ENCODE peak calls at places on chromosomes 6 and 20, in eight cellular contexts. One of them, this sample, is unnamed.

GRCh38 chr20:44863661-44864060 is 21.8 kb upstream of the YWHAB start:
- DNase-seq in astrocyte: no peak
- DNase-seq in heart right ventricle: no peak
- DNase-seq in bronchial epithelial cell: no peak
- DNase-seq in tibial artery: no peak
- DNase-seq in psoas muscle: no peak
- DNase-seq in left ventricle myocardium inferior: no peak
- DNase-seq in mucosa of descending colon: no peak
- DNase-seq in this sample: no peak

GRCh38 chr20:61978491-61978890 is 87.2 kb downstream of the TAF4 start:
- DNase-seq in astrocyte: no peak
- DNase-seq in heart right ventricle: no peak
- DNase-seq in bronchial epithelial cell: no peak
- DNase-seq in tibial artery: no peak
- DNase-seq in psoas muscle: no peak
- DNase-seq in left ventricle myocardium inferior: no peak
- DNase-seq in mucosa of descending colon: no peak
- DNase-seq in this sample: no peak

GRCh38 chr6:86192123-86192522 is 549.4 kb upstream of the SYNCRIP start:
- DNase-seq in astrocyte: no peak
- DNase-seq in heart right ventricle: no peak
- DNase-seq in bronchial epithelial cell: peak; percentile 31
- DNase-seq in tibial artery: no peak
- DNase-seq in psoas muscle: no peak
- DNase-seq in left ventricle myocardium inferior: no peak
- DNase-seq in mucosa of descending colon: no peak
- DNase-seq in this sample: no peak

GRCh38 chr6:88295663-88296062 is 129.5 kb upstream of the CNR1 start:
- DNase-seq in astrocyte: no peak
- DNase-seq in heart right ventricle: no peak
- DNase-seq in bronchial epithelial cell: no peak
- DNase-seq in tibial artery: no peak
- DNase-seq in psoas muscle: no peak
- DNase-seq in left ventricle myocardium inferior: no peak
- DNase-seq in mucosa of descending colon: no peak
- DNase-seq in this sample: no peak

GRCh38 chr6:106102034-106102433 is 15.9 kb downstream of the PRDM1 start:
- DNase-seq in astrocyte: no peak
- DNase-seq in heart right ventricle: no peak
- DNase-seq in bronchial epithelial cell: no peak
- DNase-seq in tibial artery: no peak
- DNase-seq in psoas muscle: no peak
- DNase-seq in left ventricle myocardium inferior: no peak
- DNase-seq in mucosa of descending colon: no peak
- DNase-seq in this sample: no peak

GRCh38 chr6:96923871-96924493 is 546 bp upstream of the KLHL32 start:
- DNase-seq in astrocyte: no peak
- DNase-seq in heart right ventricle: no peak
- DNase-seq in bronchial epithelial cell: no peak
- DNase-seq in tibial artery: no peak
- DNase-seq in psoas muscle: no peak
- DNase-seq in left ventricle myocardium inferior: no peak
- DNase-seq in mucosa of descending colon: no peak
- DNase-seq in this sample: no peak

GRCh38 chr6:33851959-33852358 is 48.2 kb upstream of the MLN start:
- DNase-seq in astrocyte: no peak
- DNase-seq in heart right ventricle: no peak
- DNase-seq in bronchial epithelial cell: peak; percentile 18
- DNase-seq in tibial artery: no peak
- DNase-seq in psoas muscle: no peak
- DNase-seq in left ventricle myocardium inferior: no peak
- DNase-seq in mucosa of descending colon: no peak
- DNase-seq in this sample: no peak

GRCh38 chr6:37514840-37515239 is 15.1 kb upstream of the CCDC167 start:
- DNase-seq in astrocyte: no peak
- DNase-seq in heart right ventricle: no peak
- DNase-seq in bronchial epithelial cell: no peak
- DNase-seq in tibial artery: no peak
- DNase-seq in psoas muscle: no peak
- DNase-seq in left ventricle myocardium inferior: no peak
- DNase-seq in mucosa of descending colon: no peak
- DNase-seq in this sample: no peak

GRCh38 chr20:50027611-50028105 is 44.9 kb downstream of the SNAI1 start:
- DNase-seq in astrocyte: peak; percentile 90
- DNase-seq in heart right ventricle: peak; percentile 84
- DNase-seq in bronchial epithelial cell: peak; percentile 59
- DNase-seq in tibial artery: peak; percentile 75
- DNase-seq in psoas muscle: peak; percentile 65
- DNase-seq in left ventricle myocardium inferior: peak; percentile 71
- DNase-seq in mucosa of descending colon: peak; percentile 74
- DNase-seq in this sample: peak; percentile 53

GRCh38 chr6:122719176-122719575 is 60.3 kb upstream of the FABP7 start:
- DNase-seq in astrocyte: no peak
- DNase-seq in heart right ventricle: no peak
- DNase-seq in bronchial epithelial cell: no peak
- DNase-seq in tibial artery: no peak
- DNase-seq in psoas muscle: no peak
- DNase-seq in left ventricle myocardium inferior: no peak
- DNase-seq in mucosa of descending colon: no peak
- DNase-seq in this sample: no peak

GRCh38 chr6:144909753-144910280 is 624.7 kb downstream of the UTRN start:
- DNase-seq in astrocyte: peak; percentile 34
- DNase-seq in heart right ventricle: no peak
- DNase-seq in bronchial epithelial cell: peak; percentile 39
- DNase-seq in tibial artery: no peak
- DNase-seq in psoas muscle: no peak
- DNase-seq in left ventricle myocardium inferior: no peak
- DNase-seq in mucosa of descending colon: no peak
- DNase-seq in this sample: no peak

GRCh38 chr6:81401970-81402690 is 350.4 kb downstream of the TENT5A start:
- DNase-seq in astrocyte: peak; percentile 87
- DNase-seq in heart right ventricle: no peak
- DNase-seq in bronchial epithelial cell: no peak
- DNase-seq in tibial artery: no peak
- DNase-seq in psoas muscle: no peak
- DNase-seq in left ventricle myocardium inferior: no peak
- DNase-seq in mucosa of descending colon: no peak
- DNase-seq in this sample: no peak

GRCh38 chr6:3841711-3842565 is 7.2 kb upstream of the FAM50B start:
- DNase-seq in astrocyte: peak; percentile 79
- DNase-seq in heart right ventricle: no peak
- DNase-seq in bronchial epithelial cell: peak; percentile 78
- DNase-seq in tibial artery: no peak
- DNase-seq in psoas muscle: peak; percentile 72
- DNase-seq in left ventricle myocardium inferior: no peak
- DNase-seq in mucosa of descending colon: no peak
- DNase-seq in this sample: no peak

GRCh38 chr6:26141378-26141901 is 54.2 kb downstream of the HFE start:
- DNase-seq in astrocyte: no peak
- DNase-seq in heart right ventricle: no peak
- DNase-seq in bronchial epithelial cell: no peak
- DNase-seq in tibial artery: no peak
- DNase-seq in psoas muscle: no peak
- DNase-seq in left ventricle myocardium inferior: no peak
- DNase-seq in mucosa of descending colon: no peak
- DNase-seq in this sample: no peak

GRCh38 chr6:84967389-84967788 is 203.0 kb upstream of the TBX18 start:
- DNase-seq in astrocyte: no peak
- DNase-seq in heart right ventricle: no peak
- DNase-seq in bronchial epithelial cell: peak; percentile 44
- DNase-seq in tibial artery: no peak
- DNase-seq in psoas muscle: no peak
- DNase-seq in left ventricle myocardium inferior: no peak
- DNase-seq in mucosa of descending colon: no peak
- DNase-seq in this sample: peak; percentile 3

GRCh38 chr20:39041067-39041466 is 78.9 kb downstream of the DHX35 start:
- DNase-seq in astrocyte: no peak
- DNase-seq in heart right ventricle: no peak
- DNase-seq in bronchial epithelial cell: no peak
- DNase-seq in tibial artery: no peak
- DNase-seq in psoas muscle: no peak
- DNase-seq in left ventricle myocardium inferior: no peak
- DNase-seq in mucosa of descending colon: no peak
- DNase-seq in this sample: no peak

GRCh38 chr20:39040116-39040515 is 78.0 kb downstream of the DHX35 start:
- DNase-seq in astrocyte: no peak
- DNase-seq in heart right ventricle: no peak
- DNase-seq in bronchial epithelial cell: no peak
- DNase-seq in tibial artery: no peak
- DNase-seq in psoas muscle: no peak
- DNase-seq in left ventricle myocardium inferior: no peak
- DNase-seq in mucosa of descending colon: no peak
- DNase-seq in this sample: no peak

GRCh38 chr20:39038047-39038446 is 75.9 kb downstream of the DHX35 start:
- DNase-seq in astrocyte: no peak
- DNase-seq in heart right ventricle: no peak
- DNase-seq in bronchial epithelial cell: no peak
- DNase-seq in tibial artery: no peak
- DNase-seq in psoas muscle: no peak
- DNase-seq in left ventricle myocardium inferior: no peak
- DNase-seq in mucosa of descending colon: no peak
- DNase-seq in this sample: no peak

GRCh38 chr20:39038495-39038894 is 76.4 kb downstream of the DHX35 start:
- DNase-seq in astrocyte: no peak
- DNase-seq in heart right ventricle: no peak
- DNase-seq in bronchial epithelial cell: no peak
- DNase-seq in tibial artery: no peak
- DNase-seq in psoas muscle: no peak
- DNase-seq in left ventricle myocardium inferior: no peak
- DNase-seq in mucosa of descending colon: no peak
- DNase-seq in this sample: no peak

GRCh38 chr20:39039261-39039660 is 77.1 kb downstream of the DHX35 start:
- DNase-seq in astrocyte: no peak
- DNase-seq in heart right ventricle: no peak
- DNase-seq in bronchial epithelial cell: no peak
- DNase-seq in tibial artery: no peak
- DNase-seq in psoas muscle: no peak
- DNase-seq in left ventricle myocardium inferior: no peak
- DNase-seq in mucosa of descending colon: no peak
- DNase-seq in this sample: no peak
- H3K4me3 ChIP-seq in astrocyte: no peak overlapping the region
- H3K4me3 ChIP-seq in heart right ventricle: no peak overlapping the region
- H3K4me3 ChIP-seq in bronchial epithelial cell: no peak overlapping the region
- H3K4me3 ChIP-seq in tibial artery: no peak overlapping the region
- H3K4me3 ChIP-seq in psoas muscle: no peak overlapping the region
- H3K4me3 ChIP-seq in left ventricle myocardium inferior: no peak overlapping the region
- H3K4me3 ChIP-seq in mucosa of descending colon: no peak overlapping the region
- H3K4me3 ChIP-seq in this sample: no peak overlapping the region

GRCh38 chr6:151381722-151382121 is 9.6 kb downstream of the ZBTB2 start:
- DNase-seq in astrocyte: no peak
- DNase-seq in heart right ventricle: no peak
- DNase-seq in bronchial epithelial cell: no peak
- DNase-seq in tibial artery: no peak
- DNase-seq in psoas muscle: no peak
- DNase-seq in left ventricle myocardium inferior: no peak
- DNase-seq in mucosa of descending colon: no peak
- DNase-seq in this sample: no peak

GRCh38 chr6:151377095-151377494 is 14.3 kb downstream of the ZBTB2 start:
- DNase-seq in astrocyte: no peak
- DNase-seq in heart right ventricle: no peak
- DNase-seq in bronchial epithelial cell: no peak
- DNase-seq in tibial artery: no peak
- DNase-seq in psoas muscle: no peak
- DNase-seq in left ventricle myocardium inferior: no peak
- DNase-seq in mucosa of descending colon: no peak
- DNase-seq in this sample: no peak

GRCh38 chr6:151384151-151384550 is 7.2 kb downstream of the ZBTB2 start:
- DNase-seq in astrocyte: no peak
- DNase-seq in heart right ventricle: no peak
- DNase-seq in bronchial epithelial cell: no peak
- DNase-seq in tibial artery: no peak
- DNase-seq in psoas muscle: no peak
- DNase-seq in left ventricle myocardium inferior: no peak
- DNase-seq in mucosa of descending colon: no peak
- DNase-seq in this sample: no peak

GRCh38 chr6:151379933-151380847 is 11.2 kb downstream of the ZBTB2 start:
- DNase-seq in astrocyte: no peak
- DNase-seq in heart right ventricle: no peak
- DNase-seq in bronchial epithelial cell: no peak
- DNase-seq in tibial artery: no peak
- DNase-seq in psoas muscle: peak; percentile 25
- DNase-seq in left ventricle myocardium inferior: no peak
- DNase-seq in mucosa of descending colon: no peak
- DNase-seq in this sample: no peak

DNA sequence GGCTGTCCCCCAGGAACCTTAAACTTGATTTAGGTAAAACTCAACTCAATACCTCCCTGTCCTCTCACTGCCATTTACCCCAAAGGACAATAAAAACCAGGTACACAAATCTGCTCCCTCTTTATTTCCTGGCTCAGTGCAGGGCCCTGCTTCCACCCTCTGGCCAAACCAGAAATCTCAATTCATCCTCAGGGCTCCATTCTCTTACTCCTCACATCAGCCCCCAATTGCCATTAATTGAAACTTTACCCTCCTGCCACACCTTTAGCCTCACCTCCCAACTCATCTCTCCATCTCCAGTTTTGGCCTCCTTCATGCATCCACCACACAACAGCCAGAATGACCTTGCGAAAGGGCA is 10.5 kb downstream of the ZBTB2 start:
- DNase-seq in astrocyte: no peak
- DNase-seq in heart right ventricle: no peak
- DNase-seq in bronchial epithelial cell: no peak
- DNase-seq in tibial artery: no peak
- DNase-seq in psoas muscle: no peak
- DNase-seq in left ventricle myocardium inferior: no peak
- DNase-seq in mucosa of descending colon: no peak
- DNase-seq in this sample: no peak
- TF ChIP-seq CTCF in astrocyte: no peak
- TF ChIP-seq CTCF in heart right ventricle: no peak
- TF ChIP-seq CTCF in bronchial epithelial cell: no peak
- TF ChIP-seq CTCF in tibial artery: no peak
- TF ChIP-seq CTCF in psoas muscle: no peak
- TF ChIP-seq CTCF in left ventricle myocardium inferior: no peak
- TF ChIP-seq CTCF in mucosa of descending colon: no peak
- TF ChIP-seq CTCF in this sample: no peak

GRCh38 chr6:166861304-166861703 is 95.0 kb downstream of the RNASET2 start:
- DNase-seq in astrocyte: no peak
- DNase-seq in heart right ventricle: no peak
- DNase-seq in bronchial epithelial cell: no peak
- DNase-seq in tibial artery: no peak
- DNase-seq in psoas muscle: no peak
- DNase-seq in left ventricle myocardium inferior: no peak
- DNase-seq in mucosa of descending colon: no peak
- DNase-seq in this sample: no peak
- H3K4me3 ChIP-seq in astrocyte: no peak overlapping the region
- H3K4me3 ChIP-seq in heart right ventricle: peak overlapping the region; percentile 89
- H3K4me3 ChIP-seq in bronchial epithelial cell: no peak overlapping the region
- H3K4me3 ChIP-seq in tibial artery: no peak overlapping the region
- H3K4me3 ChIP-seq in psoas muscle: no peak overlapping the region
- H3K4me3 ChIP-seq in left ventricle myocardium inferior: peak overlapping the region; percentile 74
- H3K4me3 ChIP-seq in mucosa of descending colon: no peak overlapping the region
- H3K4me3 ChIP-seq in this sample: no peak overlapping the region

DNA sequence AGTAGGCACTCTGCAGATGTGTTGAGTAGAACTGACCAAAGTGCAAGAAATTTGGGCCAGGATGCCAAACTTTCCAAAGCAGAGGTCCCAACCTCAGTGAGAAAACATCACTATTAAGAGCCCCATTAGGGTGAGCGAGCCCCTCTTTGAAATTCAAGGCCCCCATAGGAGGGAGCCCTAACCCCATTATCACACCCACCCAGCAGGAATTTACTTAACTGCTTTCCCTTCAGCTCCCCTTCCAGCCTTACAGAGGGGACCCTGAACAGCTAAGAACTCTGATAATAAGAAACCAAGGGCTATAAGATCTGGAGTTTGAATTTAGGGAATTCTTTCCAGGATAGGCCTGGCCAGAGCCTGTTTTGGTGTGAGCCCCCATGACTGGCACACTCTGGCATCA is 130.7 kb downstream of the NFATC2 start:
- DNase-seq in astrocyte: no peak
- DNase-seq in heart right ventricle: no peak
- DNase-seq in bronchial epithelial cell: no peak
- DNase-seq in tibial artery: no peak
- DNase-seq in psoas muscle: no peak
- DNase-seq in left ventricle myocardium inferior: no peak
- DNase-seq in mucosa of descending colon: no peak
- DNase-seq in this sample: no peak
- TF ChIP-seq CTCF in astrocyte: no peak
- TF ChIP-seq CTCF in heart right ventricle: no peak
- TF ChIP-seq CTCF in bronchial epithelial cell: no peak
- TF ChIP-seq CTCF in tibial artery: no peak
- TF ChIP-seq CTCF in psoas muscle: no peak
- TF ChIP-seq CTCF in left ventricle myocardium inferior: no peak
- TF ChIP-seq CTCF in mucosa of descending colon: no peak
- TF ChIP-seq CTCF in this sample: no peak

This sample was measured in AG04450.